ENCODE peak calls at places on chromosomes 16 and 17, in eight cellular contexts. One of them, this sample, is unnamed.

GRCh38 chr17:6639651-6640535 is 618 bp downstream of the KIAA0753 start:
- DNase-seq in tibial nerve: no peak
- DNase-seq in Peyer's patch: peak
- DNase-seq in endodermal cell: peak
- DNase-seq in neural progenitor cell: peak
- DNase-seq in lower leg skin: peak
- DNase-seq in AG09309: no peak
- DNase-seq in mesendoderm: peak
- DNase-seq in this sample: peak

GRCh38 chr17:1280652-1281051 is 1.2 kb downstream of the TRARG1 start:
- DNase-seq in neural progenitor cell: no peak
- DNase-seq in tibial nerve: no peak
- DNase-seq in lower leg skin: no peak
- DNase-seq in endodermal cell: no peak
- DNase-seq in AG09309: no peak
- DNase-seq in mesendoderm: no peak
- DNase-seq in Peyer's patch: no peak
- DNase-seq in this sample: no peak

GRCh38 chr16:60107467-60107866 is 1373.4 kb upstream of the GOT2 start:
- DNase-seq in mesendoderm: no peak
- DNase-seq in neural progenitor cell: no peak
- DNase-seq in AG09309: no peak
- DNase-seq in endodermal cell: no peak
- DNase-seq in tibial nerve: no peak
- DNase-seq in Peyer's patch: no peak
- DNase-seq in lower leg skin: no peak
- DNase-seq in this sample: peak

GRCh38 chr16:2710711-2711231 is 9.3 kb downstream of the PRSS27 start:
- DNase-seq in tibial nerve: no peak
- DNase-seq in lower leg skin: peak
- DNase-seq in Peyer's patch: no peak
- DNase-seq in endodermal cell: no peak
- DNase-seq in AG09309: no peak
- DNase-seq in mesendoderm: no peak
- DNase-seq in neural progenitor cell: no peak
- DNase-seq in this sample: no peak

GRCh38 chr17:47957591-47958490 is at the start of gene PRR15L:
- DNase-seq in mesendoderm: no peak
- DNase-seq in neural progenitor cell: no peak
- DNase-seq in AG09309: no peak
- DNase-seq in Peyer's patch: peak
- DNase-seq in tibial nerve: no peak
- DNase-seq in lower leg skin: no peak
- DNase-seq in endodermal cell: peak
- DNase-seq in this sample: peak

GRCh38 chr17:10879110-10879509 is 41.2 kb upstream of the PIRT start:
- DNase-seq in AG09309: no peak
- DNase-seq in neural progenitor cell: peak
- DNase-seq in Peyer's patch: no peak
- DNase-seq in endodermal cell: peak
- DNase-seq in tibial nerve: no peak
- DNase-seq in lower leg skin: no peak
- DNase-seq in mesendoderm: peak
- DNase-seq in this sample: peak

GRCh38 chr17:73430165-73430680 is 118.4 kb upstream of the CDC42EP4 start:
- DNase-seq in AG09309: no peak
- DNase-seq in Peyer's patch: no peak
- DNase-seq in neural progenitor cell: peak
- DNase-seq in lower leg skin: no peak
- DNase-seq in mesendoderm: no peak
- DNase-seq in tibial nerve: no peak
- DNase-seq in endodermal cell: no peak
- DNase-seq in this sample: no peak

GRCh38 chr17:39527220-39527813 is 66.0 kb downstream of the CDK12 start:
- DNase-seq in AG09309: no peak
- DNase-seq in Peyer's patch: no peak
- DNase-seq in endodermal cell: peak
- DNase-seq in neural progenitor cell: peak
- DNase-seq in tibial nerve: no peak
- DNase-seq in mesendoderm: peak
- DNase-seq in lower leg skin: no peak
- DNase-seq in this sample: peak

GRCh38 chr16:56257260-56257659 is 66.0 kb downstream of the GNAO1 start:
- DNase-seq in Peyer's patch: no peak
- DNase-seq in neural progenitor cell: no peak
- DNase-seq in endodermal cell: no peak
- DNase-seq in AG09309: no peak
- DNase-seq in mesendoderm: no peak
- DNase-seq in tibial nerve: peak
- DNase-seq in lower leg skin: no peak
- DNase-seq in this sample: no peak

GRCh38 chr16:67525176-67525860 is 3.3 kb upstream of the RIPOR1 start:
- DNase-seq in lower leg skin: no peak
- DNase-seq in neural progenitor cell: no peak
- DNase-seq in tibial nerve: no peak
- DNase-seq in mesendoderm: no peak
- DNase-seq in endodermal cell: no peak
- DNase-seq in AG09309: no peak
- DNase-seq in Peyer's patch: no peak
- DNase-seq in this sample: no peak

GRCh38 chr17:48545022-48545376 is at the start of gene HOXB2:
- DNase-seq in lower leg skin: no peak
- DNase-seq in mesendoderm: no peak
- DNase-seq in tibial nerve: no peak
- DNase-seq in neural progenitor cell: no peak
- DNase-seq in AG09309: no peak
- DNase-seq in Peyer's patch: no peak
- DNase-seq in endodermal cell: peak
- DNase-seq in this sample: no peak

GRCh38 chr17:3973498-3974137 is 9.4 kb upstream of the ATP2A3 start:
- DNase-seq in neural progenitor cell: no peak
- DNase-seq in Peyer's patch: peak
- DNase-seq in AG09309: no peak
- DNase-seq in endodermal cell: peak
- DNase-seq in tibial nerve: no peak
- DNase-seq in mesendoderm: no peak
- DNase-seq in lower leg skin: no peak
- DNase-seq in this sample: no peak

GRCh38 chr17:70552230-70552981 is 383.1 kb downstream of the KCNJ2 start:
- DNase-seq in neural progenitor cell: peak
- DNase-seq in endodermal cell: peak
- DNase-seq in tibial nerve: no peak
- DNase-seq in Peyer's patch: no peak
- DNase-seq in AG09309: peak
- DNase-seq in lower leg skin: no peak
- DNase-seq in mesendoderm: peak
- DNase-seq in this sample: peak

GRCh38 chr16:75307506-75307905 is 56.1 kb upstream of the BCAR1 start:
- DNase-seq in AG09309: no peak
- DNase-seq in endodermal cell: no peak
- DNase-seq in Peyer's patch: no peak
- DNase-seq in lower leg skin: no peak
- DNase-seq in mesendoderm: no peak
- DNase-seq in tibial nerve: no peak
- DNase-seq in neural progenitor cell: no peak
- DNase-seq in this sample: no peak

GRCh38 chr17:77320046-77320445 is 179.3 kb downstream of the SEC14L1 start:
- DNase-seq in mesendoderm: no peak
- DNase-seq in Peyer's patch: peak
- DNase-seq in AG09309: no peak
- DNase-seq in endodermal cell: peak
- DNase-seq in tibial nerve: no peak
- DNase-seq in neural progenitor cell: no peak
- DNase-seq in lower leg skin: peak
- DNase-seq in this sample: no peak

GRCh38 chr16:12057276-12057675 is 80.7 kb downstream of the SNX29 start:
- DNase-seq in Peyer's patch: no peak
- DNase-seq in lower leg skin: peak
- DNase-seq in neural progenitor cell: no peak
- DNase-seq in endodermal cell: no peak
- DNase-seq in tibial nerve: no peak
- DNase-seq in mesendoderm: peak
- DNase-seq in AG09309: peak
- DNase-seq in this sample: no peak

GRCh38 chr17:2855063-2855600 is 58.9 kb downstream of the RAP1GAP2 start:
- DNase-seq in endodermal cell: peak
- DNase-seq in tibial nerve: no peak
- DNase-seq in lower leg skin: no peak
- DNase-seq in neural progenitor cell: no peak
- DNase-seq in AG09309: no peak
- DNase-seq in Peyer's patch: no peak
- DNase-seq in mesendoderm: no peak
- DNase-seq in this sample: peak
- H3K4me3 ChIP-seq in endodermal cell: peak
- H3K4me3 ChIP-seq in tibial nerve: no peak
- H3K4me3 ChIP-seq in lower leg skin: no peak
- H3K4me3 ChIP-seq in neural progenitor cell: peak
- H3K4me3 ChIP-seq in AG09309: no peak
- H3K4me3 ChIP-seq in Peyer's patch: peak
- H3K4me3 ChIP-seq in mesendoderm: peak
- H3K4me3 ChIP-seq in this sample: peak

GRCh38 chr17:74465378-74466110 is 890 bp upstream of the CD300A start:
- DNase-seq in tibial nerve: no peak
- DNase-seq in endodermal cell: no peak
- DNase-seq in AG09309: no peak
- DNase-seq in Peyer's patch: no peak
- DNase-seq in mesendoderm: no peak
- DNase-seq in lower leg skin: no peak
- DNase-seq in neural progenitor cell: no peak
- DNase-seq in this sample: no peak

GRCh38 chr17:74464730-74465377 is 1.6 kb upstream of the CD300A start:
- DNase-seq in Peyer's patch: no peak
- DNase-seq in AG09309: no peak
- DNase-seq in endodermal cell: no peak
- DNase-seq in tibial nerve: no peak
- DNase-seq in lower leg skin: no peak
- DNase-seq in neural progenitor cell: no peak
- DNase-seq in mesendoderm: no peak
- DNase-seq in this sample: no peak

GRCh38 chr17:74466785-74467158 is 338 bp downstream of the CD300A start:
- DNase-seq in AG09309: no peak
- DNase-seq in mesendoderm: no peak
- DNase-seq in lower leg skin: no peak
- DNase-seq in Peyer's patch: no peak
- DNase-seq in endodermal cell: no peak
- DNase-seq in tibial nerve: no peak
- DNase-seq in neural progenitor cell: no peak
- DNase-seq in this sample: no peak

GRCh38 chr17:74467221-74467951 is 952 bp downstream of the CD300A start:
- DNase-seq in endodermal cell: no peak
- DNase-seq in Peyer's patch: no peak
- DNase-seq in neural progenitor cell: peak
- DNase-seq in tibial nerve: no peak
- DNase-seq in lower leg skin: no peak
- DNase-seq in AG09309: no peak
- DNase-seq in mesendoderm: no peak
- DNase-seq in this sample: no peak

DNA sequence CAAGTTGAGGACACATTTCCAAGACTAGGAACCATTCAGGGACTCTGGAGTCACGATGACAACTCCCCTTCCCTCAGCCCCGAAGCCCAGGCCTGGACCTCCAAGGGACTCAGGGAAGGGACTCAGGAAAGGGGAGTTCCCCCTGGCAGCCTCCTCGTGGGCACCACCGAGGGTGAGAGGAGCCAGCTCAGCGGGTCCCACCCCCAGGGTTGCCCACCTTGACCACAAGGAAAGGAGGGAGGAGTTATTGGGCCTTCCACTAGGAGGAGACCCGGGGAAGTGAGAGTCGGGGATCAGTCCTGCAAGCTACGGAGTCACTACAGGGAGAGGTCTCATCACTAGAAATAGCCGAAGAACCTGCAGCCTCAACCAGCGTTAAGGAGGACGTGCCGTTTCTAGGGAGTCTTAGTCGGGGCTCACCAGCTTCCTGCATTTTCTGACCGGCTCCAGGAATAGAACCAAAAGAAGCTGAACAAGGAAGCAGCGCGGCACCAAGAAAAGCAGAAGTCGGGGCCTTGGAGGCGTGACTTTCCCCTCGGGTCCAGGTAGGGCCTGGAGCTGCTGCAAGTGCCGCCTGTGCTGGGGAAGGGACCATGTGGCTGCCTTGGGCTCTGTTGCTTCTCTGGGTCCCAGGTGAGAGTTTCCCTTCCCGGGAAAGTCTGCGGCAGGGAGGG is at the start of gene CD300A:
- DNase-seq in mesendoderm: no peak
- DNase-seq in endodermal cell: no peak
- DNase-seq in tibial nerve: peak
- DNase-seq in neural progenitor cell: no peak
- DNase-seq in Peyer's patch: no peak
- DNase-seq in AG09309: no peak
- DNase-seq in lower leg skin: no peak
- DNase-seq in this sample: no peak
- H3K4me3 ChIP-seq in mesendoderm: no peak
- H3K4me3 ChIP-seq in endodermal cell: no peak
- H3K4me3 ChIP-seq in tibial nerve: peak
- H3K4me3 ChIP-seq in neural progenitor cell: no peak
- H3K4me3 ChIP-seq in Peyer's patch: peak
- H3K4me3 ChIP-seq in AG09309: no peak
- H3K4me3 ChIP-seq in lower leg skin: no peak
- H3K4me3 ChIP-seq in this sample: no peak

GRCh38 chr17:19003543-19003965 is 1.0 kb downstream of the FAM83G start:
- DNase-seq in lower leg skin: no peak
- DNase-seq in Peyer's patch: no peak
- DNase-seq in tibial nerve: no peak
- DNase-seq in neural progenitor cell: peak
- DNase-seq in mesendoderm: no peak
- DNase-seq in endodermal cell: no peak
- DNase-seq in AG09309: no peak
- DNase-seq in this sample: no peak
- H3K4me3 ChIP-seq in lower leg skin: peak
- H3K4me3 ChIP-seq in Peyer's patch: peak
- H3K4me3 ChIP-seq in tibial nerve: peak
- H3K4me3 ChIP-seq in neural progenitor cell: peak
- H3K4me3 ChIP-seq in mesendoderm: peak
- H3K4me3 ChIP-seq in endodermal cell: peak
- H3K4me3 ChIP-seq in AG09309: peak
- H3K4me3 ChIP-seq in this sample: peak

DNA sequence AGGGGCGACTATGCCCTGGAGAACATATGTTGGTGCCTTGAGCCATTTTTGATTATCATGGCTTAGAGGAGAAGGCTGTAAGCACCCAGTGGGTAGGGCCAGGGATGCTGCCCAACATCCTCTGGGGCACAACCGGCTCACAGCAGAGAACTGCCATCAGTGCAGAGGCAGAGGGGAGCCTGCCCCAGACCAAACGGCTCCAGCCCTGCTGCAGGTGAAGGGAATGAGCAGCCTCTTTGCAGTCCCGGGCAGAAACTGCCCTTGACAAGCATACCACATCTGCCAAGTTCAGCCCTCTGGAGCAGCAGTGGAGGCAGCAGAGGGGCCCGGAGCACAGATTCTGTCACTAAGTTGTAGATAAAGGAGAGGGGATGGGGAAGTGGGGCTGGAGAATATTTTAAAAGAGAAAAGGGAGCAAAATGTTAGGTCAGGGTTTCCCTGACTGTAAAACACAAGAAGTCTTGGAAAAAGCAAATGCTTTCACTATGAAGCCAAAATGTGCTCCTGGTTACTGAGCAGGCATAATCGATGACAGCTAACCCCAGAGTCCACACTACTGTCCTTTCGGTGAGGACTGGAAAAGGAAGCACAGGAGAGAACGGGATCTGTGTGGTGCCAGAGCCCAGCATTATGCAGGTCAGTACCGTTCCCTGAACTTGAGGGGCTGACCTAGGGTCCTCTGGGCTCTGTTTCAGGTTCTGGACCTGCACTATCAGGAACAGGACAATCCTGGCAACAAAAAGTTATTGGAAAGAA is 72.0 kb downstream of the CREBBP start:
- DNase-seq in tibial nerve: no peak
- DNase-seq in AG09309: no peak
- DNase-seq in neural progenitor cell: no peak
- DNase-seq in lower leg skin: no peak
- DNase-seq in Peyer's patch: no peak
- DNase-seq in endodermal cell: no peak
- DNase-seq in mesendoderm: no peak
- DNase-seq in this sample: no peak
- H3K4me3 ChIP-seq in tibial nerve: no peak
- H3K4me3 ChIP-seq in AG09309: no peak
- H3K4me3 ChIP-seq in neural progenitor cell: no peak
- H3K4me3 ChIP-seq in lower leg skin: no peak
- H3K4me3 ChIP-seq in Peyer's patch: no peak
- H3K4me3 ChIP-seq in endodermal cell: no peak
- H3K4me3 ChIP-seq in mesendoderm: no peak
- H3K4me3 ChIP-seq in this sample: no peak